ENCODE peak calls at places on chromosome 9, in seven cellular contexts. Y is HCT116, E is fibroblast of lung, W is neural crest cell, D is epithelial cell of esophagus, S is fibroblast of villous mesenchyme, H is GM13977. Q is an unnamed sample.

GRCh38 chr9:7147136-7148090 is 389.6 kb downstream of the KDM4C start:
- DNase-seq in Y (no peak), E (no peak), W (no peak), D (no peak), S (peak; percentile 40), H (no peak), Q (no peak)

GRCh38 chr9:86434039-86434726 is 80.0 kb upstream of the TUT7 start:
- DNase-seq in Y (peak; percentile 34), E (peak; percentile 88), W (no peak), D (peak; percentile 67), S (peak; percentile 84), H (peak; percentile 49), Q (no peak)

GRCh38 chr9:129102095-129102525 is 8.5 kb downstream of the CRAT start:
- DNase-seq in Y (no peak), E (no peak), W (no peak), D (no peak), S (no peak), H (no peak), Q (no peak)

GRCh38 chr9:36969216-36969771 is 64.8 kb downstream of the PAX5 start:
- DNase-seq in Y (no peak), E (no peak), W (no peak), D (no peak), S (no peak), H (no peak), Q (no peak)

GRCh38 chr9:708556-709432 is 132.7 kb upstream of the DMRT1 start:
- DNase-seq in Y (no peak), E (no peak), W (no peak), D (no peak), S (no peak), H (no peak), Q (no peak)

GRCh38 chr9:698276-698675 is 143.2 kb upstream of the DMRT1 start:
- DNase-seq in Y (no peak), E (peak; percentile 80), W (no peak), D (peak; percentile 61), S (peak; percentile 49), H (no peak), Q (no peak)

GRCh38 chr9:93159601-93160418 is 24.1 kb upstream of the WNK2 start:
- DNase-seq in Y (peak; percentile 67), E (peak; percentile 62), W (peak; percentile 93), D (peak; percentile 66), S (peak; percentile 66), H (peak; percentile 91), Q (peak; percentile 75)

GRCh38 chr9:116149844-116150243 is 3.7 kb upstream of the PAPPA start:
- DNase-seq in Y (peak; percentile 22), E (no peak), W (peak; percentile 45), D (peak; percentile 50), S (peak; percentile 36), H (peak; percentile 48), Q (no peak)

GRCh38 chr9:72428329-72428728 is 63.3 kb upstream of the ZFAND5 start:
- DNase-seq in Y (no peak), E (peak; percentile 96), W (no peak), D (no peak), S (peak; percentile 9), H (no peak), Q (no peak)

GRCh38 chr9:126517751-126518261 is 95.9 kb upstream of the LMX1B start:
- DNase-seq in Y (no peak), E (no peak), W (no peak), D (no peak), S (peak; percentile 11), H (no peak), Q (no peak)

GRCh38 chr9:69155341-69156030 is 18.6 kb upstream of the TJP2 start:
- DNase-seq in Y (no peak), E (no peak), W (no peak), D (peak; percentile 83), S (peak; percentile 22), H (peak; percentile 66), Q (no peak)

GRCh38 chr9:128823903-128824406 is 5.6 kb downstream of the SPOUT1 start:
- DNase-seq in Y (no peak), E (no peak), W (no peak), D (no peak), S (no peak), H (no peak), Q (no peak)

GRCh38 chr9:16337322-16338029 is 533.0 kb downstream of the BNC2 start:
- DNase-seq in Y (peak; percentile 66), E (peak; percentile 96), W (no peak), D (peak; percentile 97), S (peak; percentile 78), H (no peak), Q (no peak)

GRCh38 chr9:16179566-16179965 is 626.7 kb downstream of the CCDC171 start:
- DNase-seq in Y (no peak), E (no peak), W (no peak), D (no peak), S (no peak), H (peak; percentile 56), Q (no peak)

GRCh38 chr9:121906074-121906520 is 187.0 kb downstream of the TTLL11 start:
- DNase-seq in Y (no peak), E (no peak), W (no peak), D (no peak), S (peak; percentile 90), H (no peak), Q (no peak)

GRCh38 chr9:7303932-7304331 is 495.6 kb downstream of the DMAC1 start:
- DNase-seq in Y (no peak), E (no peak), W (no peak), D (no peak), S (peak; percentile 57), H (no peak), Q (no peak)

GRCh38 chr9:131923766-131924165 is 155.9 kb downstream of the MED27 start:
- DNase-seq in Y (no peak), E (peak; percentile 75), W (no peak), D (no peak), S (no peak), H (no peak), Q (no peak)

GRCh38 chr9:34928921-34929320 is 29.2 kb upstream of the PHF24 start:
- DNase-seq in Y (no peak), E (no peak), W (no peak), D (no peak), S (no peak), H (no peak), Q (no peak)

GRCh38 chr9:84169240-84169639 is 171.3 kb downstream of the SLC28A3 start:
- DNase-seq in Y (no peak), E (peak; percentile 66), W (no peak), D (peak; percentile 74), S (no peak), H (no peak), Q (no peak)

DNA sequence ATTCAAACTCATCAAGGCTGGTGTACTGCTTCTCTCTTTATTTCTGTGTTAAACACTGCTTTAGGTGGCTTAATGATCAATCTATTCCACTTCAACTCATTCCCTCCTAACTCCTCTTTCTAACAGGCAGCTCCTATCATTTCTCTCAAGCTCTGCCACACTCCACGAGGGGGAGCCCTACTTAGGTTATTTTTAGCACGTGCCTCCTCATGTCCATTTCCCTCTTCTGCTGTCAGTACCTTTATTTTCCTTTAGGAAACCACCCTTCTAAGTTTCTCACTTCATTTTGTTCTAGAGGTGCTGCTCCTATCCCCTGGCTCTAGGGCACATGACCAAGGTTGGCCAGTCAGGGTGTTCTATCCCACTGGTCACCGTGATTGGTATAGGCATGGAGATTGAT is 6.7 kb upstream of the BRINP1 start:
- DNase-seq in Y (peak; percentile 2), E (peak; percentile 14), W (peak; percentile 44), D (peak; percentile 33), S (peak; percentile 6), H (no peak), Q (no peak)
- TF ChIP-seq CTCF in Y (peak; percentile 29), E (no peak), W (peak; percentile 68), D (no peak), S (no peak), H (peak; percentile 25), Q (no peak)

DNA sequence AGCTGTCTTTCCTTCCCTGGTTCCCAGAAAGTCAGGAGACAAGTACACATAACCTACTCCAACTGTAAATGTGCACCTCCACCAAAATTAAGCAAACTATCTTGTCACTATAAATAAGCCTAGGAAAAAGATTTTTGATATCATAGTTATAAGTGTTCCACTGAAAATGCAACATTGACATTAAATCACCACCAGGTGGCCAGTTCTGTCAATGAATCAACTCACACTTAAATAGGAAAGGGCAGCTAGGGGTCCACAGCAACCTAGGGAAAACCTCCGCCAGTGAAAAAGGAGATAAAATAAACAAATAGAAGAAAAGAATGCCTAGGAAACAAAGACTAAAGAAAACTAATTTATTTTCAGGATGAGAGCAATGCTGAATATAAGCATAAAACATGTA is 243.0 kb upstream of the PTPRD start:
- DNase-seq in Y (no peak), E (no peak), W (no peak), D (peak; percentile 15), S (no peak), H (no peak), Q (no peak)
- TF ChIP-seq CTCF in Y (no peak), E (no peak), W (peak; percentile 73), D (peak; percentile 30), S (no peak), H (peak; percentile 15), Q (no peak)

DNA sequence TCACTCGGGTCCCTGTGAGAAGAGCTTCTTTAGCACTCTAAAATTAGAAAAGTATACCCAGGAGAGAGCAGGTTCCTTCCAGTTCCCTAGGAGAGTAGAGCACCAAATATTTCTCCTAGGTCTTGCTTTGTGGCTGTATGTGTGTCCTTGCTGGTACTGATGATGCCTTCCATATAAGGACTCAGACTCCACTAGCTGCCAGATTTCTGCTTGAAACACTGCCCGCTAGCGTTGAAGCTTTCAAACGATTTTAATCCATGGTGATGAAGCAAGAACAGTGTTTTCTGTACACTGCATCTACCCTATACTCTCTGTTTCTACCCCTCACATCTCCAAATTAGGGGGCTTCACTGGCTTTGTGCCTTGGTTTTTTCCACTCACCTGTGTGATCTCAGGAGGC is 2.4 kb upstream of the SMC2 start:
- DNase-seq in Y (no peak), E (peak; percentile 35), W (no peak), D (no peak), S (peak; percentile 53), H (peak; percentile 17), Q (no peak)
- TF ChIP-seq CTCF in Y (no peak), E (peak; percentile 55), W (no peak), D (no peak), S (peak; percentile 42), H (no peak), Q (no peak)

GRCh38 chr9:134317431-134318414 is 8.5 kb upstream of the RXRA start:
- DNase-seq in Y (no peak), E (peak; percentile 84), W (no peak), D (no peak), S (no peak), H (no peak), Q (no peak)
- TF ChIP-seq CTCF in Y (no peak), E (no peak), W (no peak), D (no peak), S (no peak), H (no peak), Q (no peak)

Q was measured in CD4-positive, alpha-beta T cell.